ENCODE peak calls at places on chromosomes 5 and 9, in seven cellular contexts. Q, V, I, X, J, F and H are unnamed samples.

GRCh38 chr5:100840769-100841168 is 62.3 kb downstream of the ST8SIA4 start:
- DNase-seq in Q (no peak), V (no peak), I (no peak), X (peak; percentile 40), J (no peak), F (no peak), H (no peak)

GRCh38 chr9:6153425-6153824 is 62.2 kb upstream of the IL33 start:
- DNase-seq in Q (no peak), V (no peak), I (no peak), X (peak; percentile 75), J (no peak), F (no peak), H (no peak)

GRCh38 chr9:89534888-89535287 is 37.0 kb upstream of the SEMA4D start:
- DNase-seq in Q (no peak), V (no peak), I (no peak), X (no peak), J (no peak), F (no peak), H (no peak)

GRCh38 chr5:27267209-27267824 is 228.9 kb upstream of the CDH9 start:
- DNase-seq in Q (no peak), V (no peak), I (no peak), X (no peak), J (no peak), F (no peak), H (no peak)

GRCh38 chr9:72586388-72587160 is 65.2 kb downstream of the TMC1 start:
- DNase-seq in Q (peak; percentile 36), V (no peak), I (no peak), X (peak; percentile 42), J (no peak), F (peak; percentile 68), H (no peak)

GRCh38 chr9:131266301-131267229 is 9.7 kb downstream of the FAM78A start:
- DNase-seq in Q (no peak), V (no peak), I (peak; percentile 53), X (no peak), J (no peak), F (peak; percentile 71), H (no peak)

GRCh38 chr9:116964258-116964657 is 277.2 kb downstream of the TRIM32 start:
- DNase-seq in Q (no peak), V (no peak), I (no peak), X (no peak), J (no peak), F (no peak), H (no peak)

GRCh38 chr5:179257190-179257741 is 88.0 kb downstream of the ADAMTS2 start:
- DNase-seq in Q (no peak), V (no peak), I (peak; percentile 47), X (no peak), J (no peak), F (peak; percentile 23), H (no peak)

GRCh38 chr5:42057254-42057690 is 132.2 kb downstream of the FBXO4 start:
- DNase-seq in Q (peak; percentile 63), V (peak; percentile 51), I (no peak), X (peak; percentile 51), J (peak; percentile 8), F (peak; percentile 54), H (no peak)

GRCh38 chr5:43711496-43711895 is 108.5 kb downstream of the NNT start:
- DNase-seq in Q (no peak), V (peak; percentile 4), I (no peak), X (no peak), J (no peak), F (no peak), H (no peak)

GRCh38 chr5:151295138-151295537 is 8.4 kb downstream of the SLC36A3 start:
- DNase-seq in Q (no peak), V (no peak), I (no peak), X (no peak), J (no peak), F (no peak), H (no peak)

GRCh38 chr5:13567819-13568218 is 376.7 kb downstream of the DNAH5 start:
- DNase-seq in Q (no peak), V (no peak), I (no peak), X (no peak), J (no peak), F (no peak), H (no peak)

GRCh38 chr5:14998494-14998893 is 126.9 kb upstream of the ANKH start:
- DNase-seq in Q (no peak), V (no peak), I (no peak), X (no peak), J (no peak), F (no peak), H (no peak)

GRCh38 chr9:38003946-38004808 is 64.8 kb downstream of the SHB start:
- DNase-seq in Q (no peak), V (no peak), I (no peak), X (no peak), J (no peak), F (no peak), H (no peak)

GRCh38 chr9:114124138-114124537 is 25.0 kb upstream of the KIF12 start:
- DNase-seq in Q (no peak), V (no peak), I (no peak), X (no peak), J (no peak), F (no peak), H (no peak)

GRCh38 chr9:88653926-88654325 is 118.9 kb downstream of the NXNL2 start:
- DNase-seq in Q (no peak), V (no peak), I (no peak), X (no peak), J (no peak), F (no peak), H (no peak)

GRCh38 chr9:115208503-115208902 is 90.5 kb upstream of the TNC start:
- DNase-seq in Q (no peak), V (no peak), I (no peak), X (no peak), J (no peak), F (no peak), H (no peak)

GRCh38 chr5:135242496-135243193 is 156.4 kb downstream of the MACROH2A1 start:
- DNase-seq in Q (peak; percentile 14), V (no peak), I (peak; percentile 38), X (no peak), J (peak; percentile 40), F (no peak), H (no peak)

GRCh38 chr5:45101146-45101545 is 292.4 kb downstream of the MRPS30 start:
- DNase-seq in Q (no peak), V (no peak), I (no peak), X (no peak), J (no peak), F (no peak), H (no peak)

GRCh38 chr5:142817961-142818431 is 47.8 kb downstream of the ARHGAP26 start:
- DNase-seq in Q (peak; percentile 90), V (no peak), I (no peak), X (no peak), J (no peak), F (no peak), H (peak; percentile 50)

GRCh38 chr5:142819292-142819691 is 49.1 kb downstream of the ARHGAP26 start:
- DNase-seq in Q (peak; percentile 63), V (no peak), I (no peak), X (no peak), J (no peak), F (no peak), H (no peak)

GRCh38 chr5:142815469-142815868 is 45.3 kb downstream of the ARHGAP26 start:
- DNase-seq in Q (no peak), V (no peak), I (no peak), X (no peak), J (no peak), F (no peak), H (no peak)

GRCh38 chr5:142816577-142816976 is 46.4 kb downstream of the ARHGAP26 start:
- DNase-seq in Q (peak; percentile 77), V (no peak), I (peak; percentile 68), X (peak; percentile 46), J (peak; percentile 56), F (no peak), H (peak; percentile 71)

GRCh38 chr5:142817031-142817430 is 46.9 kb downstream of the ARHGAP26 start:
- DNase-seq in Q (no peak), V (no peak), I (no peak), X (no peak), J (no peak), F (no peak), H (no peak)
- H3K4me1 ChIP-seq in Q (peaks cover 39% of the 10 kb centered on the region), V (peaks cover 76% of the 10 kb centered on the region), I (peaks cover 96% of the 10 kb centered on the region), X (peaks cover 20% of the 10 kb centered on the region), J (peaks cover 83% of the 10 kb centered on the region), F (no peaks in the 10 kb centered on the region), H (peaks cover 78% of the 10 kb centered on the region)

DNA sequence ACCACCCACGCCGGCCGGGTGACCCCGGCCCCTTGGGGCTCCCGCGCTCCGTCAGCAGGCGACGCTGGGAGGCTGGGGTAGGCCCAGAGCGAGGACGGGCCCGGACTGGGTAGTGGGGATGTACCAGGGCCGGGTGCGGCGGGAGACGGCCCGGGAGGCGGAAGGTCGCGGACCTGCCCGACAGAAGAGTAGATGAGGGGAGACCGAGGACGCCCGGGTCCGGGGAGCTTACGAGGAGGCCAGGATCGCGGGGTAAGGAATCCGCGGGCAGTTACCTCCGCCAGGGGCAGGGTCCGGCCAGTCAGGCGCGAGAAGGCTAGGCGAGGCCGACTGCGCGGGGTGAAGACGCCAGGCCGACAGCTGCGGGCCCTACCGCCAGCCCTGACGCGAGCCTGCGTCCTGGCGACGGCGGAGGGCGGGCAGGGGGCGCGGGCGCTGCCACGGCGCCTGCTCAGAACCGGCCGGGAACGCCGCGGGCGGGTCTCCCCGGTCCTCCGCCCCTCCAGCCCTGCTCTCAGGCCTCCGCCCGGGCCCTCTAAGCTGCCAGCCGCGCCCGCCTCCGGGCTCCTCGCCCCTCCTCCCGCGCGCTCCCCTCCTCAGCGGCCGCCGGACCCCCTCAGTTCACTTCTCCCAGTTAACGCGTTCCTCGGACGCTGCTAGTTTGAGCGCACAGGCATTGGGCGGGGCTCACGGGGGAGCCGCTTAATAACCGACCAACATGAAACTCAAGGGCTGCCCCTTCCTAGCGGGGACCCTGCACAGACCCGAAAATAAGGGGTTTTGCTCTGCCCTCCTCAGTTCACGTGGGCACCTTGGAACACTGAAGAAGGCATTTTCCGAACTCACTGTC is at the start of gene CPLANE1:
- DNase-seq in Q (peak; percentile 69), V (no peak), I (peak; percentile 84), X (peak; percentile 87), J (peak; percentile 77), F (peak; percentile 45), H (peak; percentile 86)
- H3K4me1 ChIP-seq in Q (peaks cover 10% of the 10 kb centered on the region), V (peaks cover 13% of the 10 kb centered on the region), I (peaks cover 51% of the 10 kb centered on the region), X (peaks cover 6% of the 10 kb centered on the region), J (peaks cover 25% of the 10 kb centered on the region), F (peaks cover 5% of the 10 kb centered on the region), H (peaks cover 32% of the 10 kb centered on the region)

GRCh38 chr9:124411514-124412227 is 3.6 kb downstream of the PSMB7 start:
- DNase-seq in Q (no peak), V (no peak), I (no peak), X (peak; percentile 75), J (no peak), F (no peak), H (no peak)
- H3K4me1 ChIP-seq in Q (peaks cover 4% of the 10 kb centered on the region), V (peaks cover 33% of the 10 kb centered on the region), I (peaks cover 18% of the 10 kb centered on the region), X (peaks cover 44% of the 10 kb centered on the region), J (peaks cover 18% of the 10 kb centered on the region), F (peaks cover 23% of the 10 kb centered on the region), H (peaks cover 13% of the 10 kb centered on the region)

DNA sequence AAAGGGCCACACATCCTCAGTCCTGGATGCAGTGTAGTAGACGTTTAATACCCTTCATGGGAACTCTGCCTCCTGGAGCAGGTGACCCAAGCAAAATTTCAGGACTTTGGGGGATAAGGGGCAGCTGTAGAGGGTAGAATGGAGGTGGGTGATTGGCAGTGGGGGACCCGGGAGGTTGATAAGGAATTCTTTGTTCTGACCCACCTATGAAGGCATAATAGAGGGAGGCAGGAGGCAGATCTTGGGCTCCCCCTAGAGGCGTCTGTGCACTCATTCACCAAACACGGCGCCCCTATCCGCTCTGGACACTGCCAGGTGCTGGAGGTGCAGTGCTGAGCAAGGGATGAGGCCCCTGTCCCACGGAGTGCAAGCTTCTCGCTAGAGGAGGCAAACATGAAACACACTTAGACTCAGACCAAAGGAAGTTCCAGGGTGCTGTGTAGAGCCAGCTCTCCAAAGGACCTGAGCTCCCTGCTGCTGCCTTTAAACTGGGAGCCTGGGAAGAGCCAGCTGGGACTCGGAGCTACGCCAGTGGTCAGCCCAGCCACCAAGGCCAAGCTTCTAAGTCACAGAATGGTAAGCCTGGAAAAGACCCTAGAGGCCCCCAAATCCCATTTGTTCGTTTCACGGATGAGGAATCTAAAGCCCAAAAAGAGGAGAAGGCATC is 7.7 kb downstream of the IL17B start:
- DNase-seq in Q (peak; percentile 77), V (peak; percentile 15), I (peak; percentile 56), X (peak; percentile 59), J (peak; percentile 69), F (peak; percentile 63), H (peak; percentile 71)
- H3K4me1 ChIP-seq in Q (peaks cover 5% of the 10 kb centered on the region), V (peaks cover 9% of the 10 kb centered on the region), I (peaks cover 26% of the 10 kb centered on the region), X (no peaks in the 10 kb centered on the region), J (peaks cover 30% of the 10 kb centered on the region), F (peaks cover 12% of the 10 kb centered on the region), H (no peaks in the 10 kb centered on the region)